ENCODE peak calls at places on chromosome 2, in ten cellular contexts. Q, F, X, H, E, C, G, W, Z and V are unnamed samples.

GRCh38 chr2:41355794-41356193 is 692.0 kb upstream of the PKDCC start:
- DNase-seq in Q (no peak), F (no peak), X (no peak), H (no peak), E (no peak), C (no peak), G (no peak), W (no peak), Z (no peak), V (no peak)

GRCh38 chr2:236912316-236913153 is 173.2 kb upstream of the COPS8 start:
- DNase-seq in Q (no peak), F (no peak), X (no peak), H (no peak), E (no peak), C (no peak), G (no peak), W (no peak), Z (no peak), V (no peak)

GRCh38 chr2:215653344-215654015 is 217.6 kb upstream of the FN1 start:
- DNase-seq in Q (no peak), F (no peak), X (no peak), H (no peak), E (no peak), C (no peak), G (no peak), W (no peak), Z (no peak), V (no peak)

GRCh38 chr2:147789720-147790119 is 55.1 kb upstream of the ACVR2A start:
- DNase-seq in Q (no peak), F (no peak), X (no peak), H (no peak), E (no peak), C (no peak), G (no peak), W (no peak), Z (no peak), V (no peak)

GRCh38 chr2:158753561-158754302 is 41.4 kb upstream of the DAPL1 start:
- DNase-seq in Q (no peak), F (peak), X (peak), H (no peak), E (no peak), C (peak), G (no peak), W (no peak), Z (peak), V (peak)

GRCh38 chr2:101160454-101160853 is 9.3 kb upstream of the TBC1D8 start:
- DNase-seq in Q (no peak), F (peak), X (no peak), H (no peak), E (no peak), C (no peak), G (no peak), W (no peak), Z (no peak), V (no peak)

GRCh38 chr2:66434679-66435548 is at the start of gene MEIS1:
- DNase-seq in Q (no peak), F (peak), X (peak), H (peak), E (peak), C (peak), G (no peak), W (no peak), Z (peak), V (no peak)

GRCh38 chr2:143026411-143027054 is 102.7 kb upstream of the ARHGAP15 start:
- DNase-seq in Q (no peak), F (no peak), X (peak), H (no peak), E (no peak), C (no peak), G (no peak), W (no peak), Z (no peak), V (no peak)

GRCh38 chr2:101111917-101112771 is 39.0 kb downstream of the TBC1D8 start:
- DNase-seq in Q (no peak), F (no peak), X (no peak), H (no peak), E (no peak), C (no peak), G (no peak), W (no peak), Z (no peak), V (no peak)

GRCh38 chr2:73089270-73090030 is 17.9 kb upstream of the SFXN5 start:
- DNase-seq in Q (no peak), F (peak), X (no peak), H (no peak), E (no peak), C (no peak), G (no peak), W (no peak), Z (no peak), V (no peak)

GRCh38 chr2:220276736-220277444 is 649.5 kb downstream of the SLC4A3 start:
- DNase-seq in Q (no peak), F (peak), X (no peak), H (no peak), E (no peak), C (no peak), G (no peak), W (no peak), Z (no peak), V (no peak)

GRCh38 chr2:129502781-129503180 is 476.7 kb upstream of the RAB6C start:
- DNase-seq in Q (no peak), F (no peak), X (no peak), H (no peak), E (no peak), C (no peak), G (no peak), W (no peak), Z (no peak), V (no peak)